ENCODE peak calls at places on chromosome 14, in ten cellular contexts. One of them, this sample, is unnamed.

GRCh38 chr14:101496779-101497420 is 64.4 kb upstream of the DIO3 start:
- DNase-seq in A549: no peak
- DNase-seq in upper lobe of right lung: peak; percentile 33
- DNase-seq in neural progenitor cell: peak; percentile 78
- DNase-seq in neuronal stem cell: peak; percentile 79
- DNase-seq in kidney: no peak
- DNase-seq in right cardiac atrium: no peak
- DNase-seq in fibroblast of lung: no peak
- DNase-seq in adrenal gland: no peak
- DNase-seq in lung: no peak
- DNase-seq in this sample: no peak

GRCh38 chr14:101705733-101706508 is 55.6 kb upstream of the PPP2R5C start:
- DNase-seq in A549: no peak
- DNase-seq in upper lobe of right lung: peak; percentile 88
- DNase-seq in neural progenitor cell: peak; percentile 66
- DNase-seq in neuronal stem cell: peak; percentile 37
- DNase-seq in kidney: peak; percentile 95
- DNase-seq in right cardiac atrium: peak; percentile 92
- DNase-seq in fibroblast of lung: peak; percentile 23
- DNase-seq in adrenal gland: peak; percentile 39
- DNase-seq in lung: peak; percentile 59
- DNase-seq in this sample: no peak

GRCh38 chr14:76773956-76774355 is 12.7 kb downstream of the VASH1 start:
- DNase-seq in A549: no peak
- DNase-seq in upper lobe of right lung: no peak
- DNase-seq in neural progenitor cell: no peak
- DNase-seq in neuronal stem cell: no peak
- DNase-seq in kidney: peak; percentile 42
- DNase-seq in right cardiac atrium: no peak
- DNase-seq in fibroblast of lung: no peak
- DNase-seq in adrenal gland: no peak
- DNase-seq in lung: peak; percentile 27
- DNase-seq in this sample: no peak

GRCh38 chr14:77882098-77882497 is 82.2 kb downstream of the ADCK1 start:
- DNase-seq in A549: no peak
- DNase-seq in upper lobe of right lung: no peak
- DNase-seq in neural progenitor cell: no peak
- DNase-seq in neuronal stem cell: no peak
- DNase-seq in kidney: no peak
- DNase-seq in right cardiac atrium: peak; percentile 76
- DNase-seq in fibroblast of lung: no peak
- DNase-seq in adrenal gland: no peak
- DNase-seq in lung: no peak
- DNase-seq in this sample: peak; percentile 23

GRCh38 chr14:50062438-50063039 is 53.8 kb downstream of the VCPKMT start:
- DNase-seq in A549: peak; percentile 72
- DNase-seq in upper lobe of right lung: peak; percentile 45
- DNase-seq in neural progenitor cell: no peak
- DNase-seq in neuronal stem cell: no peak
- DNase-seq in kidney: no peak
- DNase-seq in right cardiac atrium: no peak
- DNase-seq in fibroblast of lung: peak; percentile 85
- DNase-seq in adrenal gland: peak; percentile 84
- DNase-seq in lung: no peak
- DNase-seq in this sample: peak; percentile 42

GRCh38 chr14:106286697-106287290 is 760.4 kb downstream of the TMEM121 start:
- DNase-seq in A549: no peak
- DNase-seq in upper lobe of right lung: no peak
- DNase-seq in neural progenitor cell: no peak
- DNase-seq in neuronal stem cell: no peak
- DNase-seq in kidney: no peak
- DNase-seq in right cardiac atrium: no peak
- DNase-seq in fibroblast of lung: no peak
- DNase-seq in adrenal gland: no peak
- DNase-seq in lung: no peak
- DNase-seq in this sample: no peak

GRCh38 chr14:92534863-92535654 is 21.5 kb downstream of the RIN3 start:
- DNase-seq in A549: no peak
- DNase-seq in upper lobe of right lung: peak; percentile 32
- DNase-seq in neural progenitor cell: no peak
- DNase-seq in neuronal stem cell: no peak
- DNase-seq in kidney: no peak
- DNase-seq in right cardiac atrium: no peak
- DNase-seq in fibroblast of lung: no peak
- DNase-seq in adrenal gland: no peak
- DNase-seq in lung: no peak
- DNase-seq in this sample: no peak

GRCh38 chr14:48826058-48826457 is 760.1 kb downstream of the RPS29 start:
- DNase-seq in A549: no peak
- DNase-seq in upper lobe of right lung: no peak
- DNase-seq in neural progenitor cell: no peak
- DNase-seq in neuronal stem cell: no peak
- DNase-seq in kidney: no peak
- DNase-seq in right cardiac atrium: no peak
- DNase-seq in fibroblast of lung: peak; percentile 9
- DNase-seq in adrenal gland: no peak
- DNase-seq in lung: no peak
- DNase-seq in this sample: no peak

GRCh38 chr14:55603401-55603953 is 23.5 kb downstream of the KTN1 start:
- DNase-seq in A549: no peak
- DNase-seq in upper lobe of right lung: no peak
- DNase-seq in neural progenitor cell: no peak
- DNase-seq in neuronal stem cell: no peak
- DNase-seq in kidney: no peak
- DNase-seq in right cardiac atrium: no peak
- DNase-seq in fibroblast of lung: no peak
- DNase-seq in adrenal gland: no peak
- DNase-seq in lung: no peak
- DNase-seq in this sample: no peak

GRCh38 chr14:55604467-55604866 is 24.5 kb downstream of the KTN1 start:
- DNase-seq in A549: no peak
- DNase-seq in upper lobe of right lung: no peak
- DNase-seq in neural progenitor cell: no peak
- DNase-seq in neuronal stem cell: no peak
- DNase-seq in kidney: no peak
- DNase-seq in right cardiac atrium: no peak
- DNase-seq in fibroblast of lung: no peak
- DNase-seq in adrenal gland: no peak
- DNase-seq in lung: no peak
- DNase-seq in this sample: no peak

GRCh38 chr14:55599250-55599879 is 19.4 kb downstream of the KTN1 start:
- DNase-seq in A549: no peak
- DNase-seq in upper lobe of right lung: peak; percentile 68
- DNase-seq in neural progenitor cell: no peak
- DNase-seq in neuronal stem cell: no peak
- DNase-seq in kidney: peak; percentile 54
- DNase-seq in right cardiac atrium: peak; percentile 75
- DNase-seq in fibroblast of lung: no peak
- DNase-seq in adrenal gland: peak; percentile 21
- DNase-seq in lung: no peak
- DNase-seq in this sample: no peak

GRCh38 chr14:55604900-55605418 is 25.0 kb downstream of the KTN1 start:
- DNase-seq in A549: no peak
- DNase-seq in upper lobe of right lung: no peak
- DNase-seq in neural progenitor cell: no peak
- DNase-seq in neuronal stem cell: no peak
- DNase-seq in kidney: no peak
- DNase-seq in right cardiac atrium: no peak
- DNase-seq in fibroblast of lung: no peak
- DNase-seq in adrenal gland: no peak
- DNase-seq in lung: no peak
- DNase-seq in this sample: no peak

DNA sequence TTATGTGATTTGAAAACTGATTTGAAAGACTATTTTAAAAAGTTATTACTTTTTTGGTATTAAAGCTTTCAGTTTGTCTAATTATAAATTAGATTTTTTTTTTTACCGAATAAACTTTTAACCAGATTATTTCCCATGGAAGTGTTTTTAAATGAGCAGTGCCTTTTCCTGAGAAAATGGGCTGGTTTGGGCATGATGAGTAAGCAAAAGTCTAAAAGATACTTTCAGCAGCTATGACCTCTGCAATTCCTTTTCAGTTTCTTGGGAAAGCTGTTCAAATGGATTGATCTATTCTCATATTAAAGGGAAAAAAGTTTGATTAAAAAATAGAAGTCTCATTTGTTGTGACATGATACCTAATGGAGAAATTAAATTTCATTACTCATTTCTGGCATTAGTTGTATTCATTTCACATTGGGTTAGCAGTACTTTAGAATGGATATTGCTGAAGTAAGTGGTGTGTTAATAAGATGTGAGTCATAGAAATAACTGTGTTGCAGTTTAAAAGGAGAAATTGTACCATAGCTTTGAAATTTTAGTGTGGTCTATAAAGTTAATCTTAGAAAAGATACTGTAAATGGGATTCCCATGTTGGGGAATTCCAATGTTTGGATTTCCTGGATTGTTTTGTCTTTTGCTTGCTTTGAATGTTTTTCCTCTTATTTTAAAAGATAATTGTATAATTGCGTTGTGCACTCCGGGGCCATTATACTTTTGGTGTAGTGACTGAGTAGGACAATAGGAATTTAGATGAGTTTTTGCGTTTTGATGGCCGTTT is 21.0 kb downstream of the KTN1 start:
- DNase-seq in A549: no peak
- DNase-seq in upper lobe of right lung: no peak
- DNase-seq in neural progenitor cell: no peak
- DNase-seq in neuronal stem cell: no peak
- DNase-seq in kidney: no peak
- DNase-seq in right cardiac atrium: no peak
- DNase-seq in fibroblast of lung: peak; percentile 80
- DNase-seq in adrenal gland: no peak
- DNase-seq in lung: no peak
- DNase-seq in this sample: no peak
- H3K4me1 ChIP-seq in A549: peaks cover 69% of the 10 kb centered on the region
- H3K4me1 ChIP-seq in upper lobe of right lung: peaks cover 9% of the 10 kb centered on the region
- H3K4me1 ChIP-seq in neural progenitor cell: peaks cover 19% of the 10 kb centered on the region
- H3K4me1 ChIP-seq in neuronal stem cell: peaks cover 5% of the 10 kb centered on the region
- H3K4me1 ChIP-seq in kidney: no peaks in the 10 kb centered on the region
- H3K4me1 ChIP-seq in right cardiac atrium: peaks cover 4% of the 10 kb centered on the region
- H3K4me1 ChIP-seq in fibroblast of lung: peaks cover 3% of the 10 kb centered on the region
- H3K4me1 ChIP-seq in adrenal gland: peaks cover 22% of the 10 kb centered on the region
- H3K4me1 ChIP-seq in lung: no peaks in the 10 kb centered on the region
- H3K4me1 ChIP-seq in this sample: peaks cover 11% of the 10 kb centered on the region

GRCh38 chr14:65354715-65355114 is 57.8 kb upstream of the FUT8 start:
- DNase-seq in A549: no peak
- DNase-seq in upper lobe of right lung: no peak
- DNase-seq in neural progenitor cell: no peak
- DNase-seq in neuronal stem cell: no peak
- DNase-seq in kidney: no peak
- DNase-seq in right cardiac atrium: no peak
- DNase-seq in fibroblast of lung: no peak
- DNase-seq in adrenal gland: no peak
- DNase-seq in lung: no peak
- DNase-seq in this sample: no peak
- H3K4me1 ChIP-seq in A549: peaks cover 20% of the 10 kb centered on the region
- H3K4me1 ChIP-seq in upper lobe of right lung: no peaks in the 10 kb centered on the region
- H3K4me1 ChIP-seq in neural progenitor cell: no peaks in the 10 kb centered on the region
- H3K4me1 ChIP-seq in neuronal stem cell: no peaks in the 10 kb centered on the region
- H3K4me1 ChIP-seq in kidney: peaks cover 2% of the 10 kb centered on the region
- H3K4me1 ChIP-seq in right cardiac atrium: no peaks in the 10 kb centered on the region
- H3K4me1 ChIP-seq in fibroblast of lung: no peaks in the 10 kb centered on the region
- H3K4me1 ChIP-seq in adrenal gland: no peaks in the 10 kb centered on the region
- H3K4me1 ChIP-seq in lung: no peaks in the 10 kb centered on the region
- H3K4me1 ChIP-seq in this sample: no peaks in the 10 kb centered on the region

GRCh38 chr14:104659764-104660523 is 29.5 kb upstream of the INF2 start:
- DNase-seq in A549: no peak
- DNase-seq in upper lobe of right lung: peak; percentile 71
- DNase-seq in neural progenitor cell: no peak
- DNase-seq in neuronal stem cell: no peak
- DNase-seq in kidney: no peak
- DNase-seq in right cardiac atrium: no peak
- DNase-seq in fibroblast of lung: no peak
- DNase-seq in adrenal gland: no peak
- DNase-seq in lung: no peak
- DNase-seq in this sample: peak; percentile 71

GRCh38 chr14:104658325-104658712 is 31.1 kb upstream of the INF2 start:
- DNase-seq in A549: no peak
- DNase-seq in upper lobe of right lung: no peak
- DNase-seq in neural progenitor cell: no peak
- DNase-seq in neuronal stem cell: no peak
- DNase-seq in kidney: no peak
- DNase-seq in right cardiac atrium: no peak
- DNase-seq in fibroblast of lung: no peak
- DNase-seq in adrenal gland: no peak
- DNase-seq in lung: no peak
- DNase-seq in this sample: no peak

GRCh38 chr14:104660597-104660996 is 28.8 kb upstream of the INF2 start:
- DNase-seq in A549: no peak
- DNase-seq in upper lobe of right lung: no peak
- DNase-seq in neural progenitor cell: no peak
- DNase-seq in neuronal stem cell: no peak
- DNase-seq in kidney: no peak
- DNase-seq in right cardiac atrium: no peak
- DNase-seq in fibroblast of lung: no peak
- DNase-seq in adrenal gland: no peak
- DNase-seq in lung: no peak
- DNase-seq in this sample: no peak

GRCh38 chr14:104659146-104659545 is 30.3 kb upstream of the INF2 start:
- DNase-seq in A549: no peak
- DNase-seq in upper lobe of right lung: no peak
- DNase-seq in neural progenitor cell: no peak
- DNase-seq in neuronal stem cell: no peak
- DNase-seq in kidney: no peak
- DNase-seq in right cardiac atrium: no peak
- DNase-seq in fibroblast of lung: no peak
- DNase-seq in adrenal gland: no peak
- DNase-seq in lung: no peak
- DNase-seq in this sample: no peak

GRCh38 chr14:104661086-104661485 is 28.3 kb upstream of the INF2 start:
- DNase-seq in A549: no peak
- DNase-seq in upper lobe of right lung: no peak
- DNase-seq in neural progenitor cell: no peak
- DNase-seq in neuronal stem cell: no peak
- DNase-seq in kidney: no peak
- DNase-seq in right cardiac atrium: no peak
- DNase-seq in fibroblast of lung: no peak
- DNase-seq in adrenal gland: no peak
- DNase-seq in lung: no peak
- DNase-seq in this sample: no peak
- H3K4me1 ChIP-seq in A549: peaks cover 11% of the 10 kb centered on the region
- H3K4me1 ChIP-seq in upper lobe of right lung: peaks cover 13% of the 10 kb centered on the region
- H3K4me1 ChIP-seq in neural progenitor cell: peaks cover 10% of the 10 kb centered on the region
- H3K4me1 ChIP-seq in neuronal stem cell: peaks cover 18% of the 10 kb centered on the region
- H3K4me1 ChIP-seq in kidney: no peaks in the 10 kb centered on the region
- H3K4me1 ChIP-seq in right cardiac atrium: peaks cover 2% of the 10 kb centered on the region
- H3K4me1 ChIP-seq in fibroblast of lung: no peaks in the 10 kb centered on the region
- H3K4me1 ChIP-seq in adrenal gland: no peaks in the 10 kb centered on the region
- H3K4me1 ChIP-seq in lung: peaks cover 5% of the 10 kb centered on the region
- H3K4me1 ChIP-seq in this sample: peaks cover 28% of the 10 kb centered on the region

GRCh38 chr14:102826161-102826560 is 48.9 kb downstream of the TRAF3 start:
- DNase-seq in A549: no peak
- DNase-seq in upper lobe of right lung: no peak
- DNase-seq in neural progenitor cell: no peak
- DNase-seq in neuronal stem cell: no peak
- DNase-seq in kidney: no peak
- DNase-seq in right cardiac atrium: no peak
- DNase-seq in fibroblast of lung: peak; percentile 10
- DNase-seq in adrenal gland: no peak
- DNase-seq in lung: no peak
- DNase-seq in this sample: no peak

GRCh38 chr14:102825307-102826095 is 48.3 kb downstream of the TRAF3 start:
- DNase-seq in A549: no peak
- DNase-seq in upper lobe of right lung: no peak
- DNase-seq in neural progenitor cell: no peak
- DNase-seq in neuronal stem cell: no peak
- DNase-seq in kidney: no peak
- DNase-seq in right cardiac atrium: no peak
- DNase-seq in fibroblast of lung: no peak
- DNase-seq in adrenal gland: no peak
- DNase-seq in lung: no peak
- DNase-seq in this sample: no peak

GRCh38 chr14:102827716-102828115 is 50.5 kb downstream of the TRAF3 start:
- DNase-seq in A549: no peak
- DNase-seq in upper lobe of right lung: no peak
- DNase-seq in neural progenitor cell: no peak
- DNase-seq in neuronal stem cell: no peak
- DNase-seq in kidney: no peak
- DNase-seq in right cardiac atrium: no peak
- DNase-seq in fibroblast of lung: peak; percentile 61
- DNase-seq in adrenal gland: no peak
- DNase-seq in lung: no peak
- DNase-seq in this sample: no peak

GRCh38 chr14:102828201-102828600 is 51.0 kb downstream of the TRAF3 start:
- DNase-seq in A549: no peak
- DNase-seq in upper lobe of right lung: no peak
- DNase-seq in neural progenitor cell: no peak
- DNase-seq in neuronal stem cell: no peak
- DNase-seq in kidney: no peak
- DNase-seq in right cardiac atrium: no peak
- DNase-seq in fibroblast of lung: no peak
- DNase-seq in adrenal gland: no peak
- DNase-seq in lung: no peak
- DNase-seq in this sample: no peak

DNA sequence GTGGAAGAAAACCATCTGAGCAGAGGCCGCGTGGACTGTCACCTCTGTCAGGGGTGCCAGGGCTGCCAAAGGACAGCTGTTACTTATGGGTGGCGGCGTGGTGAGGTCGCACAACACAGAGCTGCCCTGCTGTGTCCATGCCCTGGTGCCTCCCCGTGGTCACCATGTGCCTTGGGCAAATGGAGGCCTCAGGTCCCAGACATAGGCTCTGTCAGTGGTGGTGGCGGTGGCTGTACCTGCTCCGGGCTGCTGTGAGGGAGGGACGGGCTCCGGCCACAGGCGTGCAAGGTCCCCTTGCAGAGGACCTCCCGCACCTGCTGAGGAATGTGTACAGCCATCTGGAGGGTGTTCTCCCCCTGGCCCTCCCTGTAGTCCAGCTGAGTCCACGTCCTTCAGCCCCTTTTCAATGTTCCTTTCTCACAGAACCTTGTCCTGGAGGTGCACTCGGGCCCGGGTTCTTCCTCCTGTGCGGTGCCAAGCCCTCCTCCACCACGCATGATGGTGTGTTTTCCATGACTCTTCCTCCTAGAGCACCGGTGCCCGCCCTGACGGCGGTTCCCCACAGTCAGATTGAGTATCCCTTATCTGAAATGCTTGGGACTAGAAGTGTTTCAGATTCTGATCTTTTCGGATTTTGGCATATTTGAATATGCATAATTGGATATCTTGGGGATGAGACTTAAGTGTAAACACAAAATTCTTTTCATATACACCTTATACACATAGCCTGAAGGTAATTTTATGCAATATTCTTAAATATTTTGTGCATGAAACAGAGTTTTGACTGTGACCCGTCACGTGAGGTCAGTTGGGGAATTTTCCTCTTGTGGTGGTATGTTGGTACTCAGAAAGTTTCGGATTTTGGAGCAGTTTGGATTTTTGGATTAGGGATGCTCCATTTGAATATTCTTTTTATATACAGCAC is 49.8 kb downstream of the TRAF3 start:
- DNase-seq in A549: no peak
- DNase-seq in upper lobe of right lung: no peak
- DNase-seq in neural progenitor cell: no peak
- DNase-seq in neuronal stem cell: no peak
- DNase-seq in kidney: no peak
- DNase-seq in right cardiac atrium: no peak
- DNase-seq in fibroblast of lung: no peak
- DNase-seq in adrenal gland: no peak
- DNase-seq in lung: no peak
- DNase-seq in this sample: no peak
- H3K4me1 ChIP-seq in A549: peaks cover 13% of the 10 kb centered on the region
- H3K4me1 ChIP-seq in upper lobe of right lung: peaks cover 4% of the 10 kb centered on the region
- H3K4me1 ChIP-seq in neural progenitor cell: peaks cover 7% of the 10 kb centered on the region
- H3K4me1 ChIP-seq in neuronal stem cell: peaks cover 8% of the 10 kb centered on the region
- H3K4me1 ChIP-seq in kidney: peaks cover 3% of the 10 kb centered on the region
- H3K4me1 ChIP-seq in right cardiac atrium: no peaks in the 10 kb centered on the region
- H3K4me1 ChIP-seq in fibroblast of lung: peaks cover 7% of the 10 kb centered on the region
- H3K4me1 ChIP-seq in adrenal gland: no peaks in the 10 kb centered on the region
- H3K4me1 ChIP-seq in lung: no peaks in the 10 kb centered on the region
- H3K4me1 ChIP-seq in this sample: no peaks in the 10 kb centered on the region

This sample was measured in SJCRH30.